ENCODE peak calls at places on chromosomes 5 and 9, in four cellular contexts. R is HEK293T, W is HepG2, P is K562. T is an unnamed sample.

GRCh38 chr5:116861097-116861496 is 286.5 kb upstream of the SEMA6A start:
- DNase-seq in R (no peak), W (no peak), P (no peak), T (no peak)

GRCh38 chr5:145976431-145977155 is 40.2 kb downstream of the SH3RF2 start:
- DNase-seq in R (no peak), W (no peak), P (no peak), T (no peak)

GRCh38 chr5:136089804-136090203 is 42.8 kb upstream of the SMAD5 start:
- DNase-seq in R (no peak), W (no peak), P (no peak), T (no peak)

GRCh38 chr5:91028518-91028956 is 354.6 kb downstream of the ARRDC3 start:
- DNase-seq in R (no peak), W (peak), P (no peak), T (no peak)

GRCh38 chr5:111517853-111518501 is 5.6 kb upstream of the STARD4 start:
- DNase-seq in R (no peak), W (no peak), P (no peak), T (no peak)

GRCh38 chr5:168165221-168165965 is 126.1 kb upstream of the WWC1 start:
- DNase-seq in R (no peak), W (no peak), P (no peak), T (peak)

GRCh38 chr9:113568481-113569321 is 105.2 kb downstream of the RGS3 start:
- DNase-seq in R (no peak), W (no peak), P (no peak), T (no peak)

GRCh38 chr9:99515087-99515486 is 293.0 kb downstream of the SEC61B start:
- DNase-seq in R (no peak), W (no peak), P (no peak), T (no peak)

GRCh38 chr9:133107245-133107722 is 13.8 kb downstream of the RALGDS start:
- DNase-seq in R (no peak), W (no peak), P (no peak), T (no peak)

GRCh38 chr9:109903515-109904138 is 123.6 kb downstream of the PALM2AKAP2 start:
- DNase-seq in R (peak), W (peak), P (peak), T (peak)

GRCh38 chr5:129345213-129345925 is 114.7 kb upstream of the ADAMTS19 start:
- DNase-seq in R (no peak), W (no peak), P (no peak), T (no peak)

GRCh38 chr5:68277427-68277826 is 61.9 kb downstream of the PIK3R1 start:
- DNase-seq in R (no peak), W (no peak), P (no peak), T (no peak)

GRCh38 chr5:118366429-118366828 is 621.9 kb downstream of the DTWD2 start:
- DNase-seq in R (no peak), W (no peak), P (no peak), T (no peak)

GRCh38 chr5:111975133-111975532 is 218.1 kb upstream of the NREP start:
- DNase-seq in R (no peak), W (no peak), P (no peak), T (no peak)

GRCh38 chr5:143180751-143181150 is 222.7 kb downstream of the NR3C1 start:
- DNase-seq in R (no peak), W (no peak), P (no peak), T (no peak)

GRCh38 chr5:143183989-143184388 is 219.5 kb downstream of the NR3C1 start:
- DNase-seq in R (no peak), W (no peak), P (no peak), T (no peak)

GRCh38 chr5:143182106-143182505 is 221.4 kb downstream of the NR3C1 start:
- DNase-seq in R (no peak), W (no peak), P (no peak), T (no peak)

GRCh38 chr5:143181173-143181572 is 222.3 kb downstream of the NR3C1 start:
- DNase-seq in R (no peak), W (no peak), P (no peak), T (no peak)

DNA sequence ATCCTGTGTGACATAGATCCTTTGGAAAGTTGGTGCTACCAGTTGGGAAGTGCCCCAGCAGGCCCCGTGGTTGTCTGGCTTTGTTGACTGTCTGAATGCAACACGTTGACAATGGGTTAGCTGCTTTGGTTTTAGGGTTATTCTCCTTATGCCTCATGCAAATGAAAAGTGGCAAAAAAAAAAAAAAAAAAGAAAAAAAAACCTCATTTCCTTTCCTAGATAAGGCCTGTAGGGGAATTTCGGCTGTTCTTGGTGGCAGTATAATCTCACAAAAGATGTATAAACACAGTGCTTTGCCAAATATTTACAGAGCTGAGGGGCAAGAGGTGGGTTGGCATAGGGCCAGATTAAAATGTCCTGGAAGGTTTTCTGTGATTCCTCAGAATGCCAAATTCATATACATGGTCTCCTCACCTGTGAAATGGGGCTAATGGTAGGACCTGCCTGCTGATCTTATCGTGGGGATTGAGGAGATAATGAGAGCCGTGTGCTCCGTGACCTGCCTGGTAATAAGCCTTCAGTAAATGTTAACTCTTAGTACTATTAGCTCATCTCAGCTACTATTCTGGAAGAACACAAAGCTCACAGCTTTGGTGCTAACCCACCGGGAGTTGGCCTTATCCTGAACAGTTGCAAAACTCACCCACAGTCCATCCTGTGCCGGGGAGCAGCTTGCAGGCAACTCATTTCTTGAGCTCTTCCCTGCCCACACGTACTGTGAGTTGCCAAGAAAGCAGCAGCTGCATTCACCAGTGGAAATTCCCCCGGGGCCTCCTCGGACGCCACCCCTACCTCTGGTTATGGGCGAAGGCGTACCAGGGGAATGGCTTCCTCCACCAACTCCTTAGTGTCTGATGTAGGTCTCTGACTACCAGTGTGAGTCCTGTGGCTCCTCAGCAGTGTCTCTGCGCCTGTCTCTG is 220.3 kb downstream of the NR3C1 start:
- DNase-seq in R (no peak), W (peak), P (no peak), T (no peak)
- TF ChIP-seq ELF4 in R (no peak), W (no peak), P (no peak), T (no peak)

DNA sequence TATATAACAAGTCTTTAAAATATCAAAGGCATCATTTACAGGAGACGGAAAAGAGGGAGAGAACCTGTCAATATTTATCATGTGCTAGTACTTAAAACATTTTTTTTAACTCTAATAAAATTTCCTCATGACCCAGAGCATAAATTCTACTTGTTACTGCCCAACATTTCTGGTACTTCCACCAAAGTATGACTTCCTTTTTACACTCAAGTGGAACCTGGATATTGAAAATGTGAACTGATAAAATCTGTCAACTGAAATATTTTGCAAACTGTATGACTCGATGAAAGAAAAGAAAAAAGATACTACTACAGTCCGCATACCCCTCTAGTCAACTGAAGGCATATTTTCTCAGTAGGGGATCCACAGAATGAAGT is 37.1 kb downstream of the FAM13B start:
- DNase-seq in R (no peak), W (no peak), P (no peak), T (no peak)
- TF ChIP-seq ELF4 in R (no peak), W (no peak), P (no peak), T (no peak)

GRCh38 chr5:179357036-179357435 is 11.8 kb upstream of the ADAMTS2 start:
- DNase-seq in R (no peak), W (no peak), P (no peak), T (no peak)
- TF ChIP-seq ELF4 in R (no peak), W (no peak), P (no peak), T (no peak)

DNA sequence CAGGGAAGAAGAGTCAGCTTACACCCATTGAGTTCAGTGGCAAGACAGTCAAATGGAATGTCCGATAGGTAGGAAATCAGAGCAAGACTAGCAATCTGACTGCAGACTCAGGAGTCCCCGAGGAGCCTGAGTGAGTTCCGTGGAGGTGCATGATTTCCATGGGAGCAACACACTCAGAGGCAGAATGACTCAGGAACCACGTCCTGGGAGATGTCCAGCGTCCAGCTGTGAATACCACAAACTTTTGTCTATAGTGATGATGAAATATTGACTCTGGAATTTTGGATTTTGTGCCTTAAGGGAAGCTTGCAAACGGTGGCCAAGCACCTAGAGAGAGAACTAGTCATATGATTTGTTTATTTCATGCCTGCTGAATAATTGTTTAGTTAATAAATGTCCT is 100.5 kb downstream of the PDE4D start:
- DNase-seq in R (no peak), W (peak), P (no peak), T (no peak)
- TF ChIP-seq ELF4 in R (no peak), W (no peak), P (no peak), T (no peak)

GRCh38 chr5:42645138-42645537 is 111.5 kb upstream of the CCDC152 start:
- DNase-seq in R (no peak), W (no peak), P (no peak), T (no peak)
- TF ChIP-seq ELF4 in R (no peak), W (no peak), P (no peak), T (no peak)

GRCh38 chr5:56255521-56255920 is 22.4 kb upstream of the ANKRD55 start:
- DNase-seq in R (no peak), W (no peak), P (no peak), T (no peak)

GRCh38 chr5:56257010-56257409 is 23.9 kb upstream of the ANKRD55 start:
- DNase-seq in R (no peak), W (no peak), P (no peak), T (no peak)

GRCh38 chr5:56247596-56247995 is 14.5 kb upstream of the ANKRD55 start:
- DNase-seq in R (no peak), W (no peak), P (no peak), T (no peak)

GRCh38 chr5:56253924-56254323 is 20.8 kb upstream of the ANKRD55 start:
- DNase-seq in R (no peak), W (no peak), P (no peak), T (no peak)

GRCh38 chr5:56251918-56252553 is 18.9 kb upstream of the ANKRD55 start:
- DNase-seq in R (no peak), W (no peak), P (peak), T (no peak)
- TF ChIP-seq ELF4 in R (no peak), W (no peak), P (no peak), T (no peak)

DNA sequence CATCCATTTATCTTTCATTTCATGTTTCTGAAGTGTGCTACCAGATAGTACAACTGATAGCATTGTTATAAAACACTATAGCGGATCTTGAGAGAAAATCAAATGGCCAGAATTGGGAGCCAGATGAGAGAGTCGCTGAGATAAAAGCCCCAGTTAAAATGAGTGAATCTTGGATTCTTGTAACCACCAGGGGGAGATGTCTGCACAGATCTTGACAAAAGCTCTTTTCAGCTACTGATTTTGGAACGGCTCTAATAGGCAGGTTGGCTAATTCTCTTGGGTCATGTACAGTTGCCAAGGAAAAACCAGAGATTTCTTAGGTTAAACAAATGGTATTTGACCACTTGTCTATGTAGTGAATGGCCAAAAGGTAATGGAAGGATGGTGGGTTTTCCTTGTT is 21.7 kb downstream of the F2RL2 start:
- DNase-seq in R (peak), W (peak), P (peak), T (no peak)
- TF ChIP-seq ELF4 in R (no peak), W (no peak), P (no peak), T (no peak)

GRCh38 chr9:14883310-14883944 is 26.8 kb downstream of the FREM1 start:
- DNase-seq in R (no peak), W (no peak), P (no peak), T (no peak)
- TF ChIP-seq ELF4 in R (no peak), W (no peak), P (no peak), T (no peak)

GRCh38 chr9:2271426-2271825 is 256.3 kb downstream of the SMARCA2 start:
- DNase-seq in R (peak), W (no peak), P (peak), T (peak)
- TF ChIP-seq ELF4 in R (no peak), W (no peak), P (no peak), T (no peak)